ENCODE peak calls at places on chromosomes 7 and 10, in five cellular contexts. One of them, this sample, is unnamed.

GRCh38 chr10:132270721-132271457 is 36.9 kb downstream of the STK32C start:
- DNase-seq in foreskin fibroblast: no peak
- DNase-seq in ovary: no peak
- DNase-seq in GM20000: no peak
- DNase-seq in astrocyte of the spinal cord: no peak
- DNase-seq in this sample: no peak

GRCh38 chr7:148434181-148434769 is 156.3 kb upstream of the C7orf33 start:
- DNase-seq in foreskin fibroblast: peak
- DNase-seq in ovary: no peak
- DNase-seq in GM20000: no peak
- DNase-seq in astrocyte of the spinal cord: no peak
- DNase-seq in this sample: no peak

GRCh38 chr10:78470267-78471103 is 436.8 kb downstream of the RPS24 start:
- DNase-seq in foreskin fibroblast: no peak
- DNase-seq in ovary: no peak
- DNase-seq in GM20000: no peak
- DNase-seq in astrocyte of the spinal cord: no peak
- DNase-seq in this sample: no peak

GRCh38 chr7:47529405-47529804 is 52.5 kb downstream of the TNS3 start:
- DNase-seq in foreskin fibroblast: no peak
- DNase-seq in ovary: no peak
- DNase-seq in GM20000: no peak
- DNase-seq in astrocyte of the spinal cord: no peak
- DNase-seq in this sample: no peak

GRCh38 chr7:55254596-55255500 is 110.3 kb upstream of the LANCL2 start:
- DNase-seq in foreskin fibroblast: peak
- DNase-seq in ovary: peak
- DNase-seq in GM20000: peak
- DNase-seq in astrocyte of the spinal cord: peak
- DNase-seq in this sample: peak

GRCh38 chr10:89062861-89063260 is 72.3 kb downstream of the FAS start:
- DNase-seq in foreskin fibroblast: peak
- DNase-seq in ovary: peak
- DNase-seq in GM20000: no peak
- DNase-seq in astrocyte of the spinal cord: peak
- DNase-seq in this sample: no peak

GRCh38 chr7:116219288-116219687 is 8.9 kb downstream of the TES start:
- DNase-seq in foreskin fibroblast: no peak
- DNase-seq in ovary: no peak
- DNase-seq in GM20000: no peak
- DNase-seq in astrocyte of the spinal cord: no peak
- DNase-seq in this sample: no peak

GRCh38 chr10:18650618-18651017 is 769 bp downstream of the NSUN6 start:
- DNase-seq in foreskin fibroblast: no peak
- DNase-seq in ovary: no peak
- DNase-seq in GM20000: no peak
- DNase-seq in astrocyte of the spinal cord: no peak
- DNase-seq in this sample: no peak

GRCh38 chr7:47367369-47367768 is 214.5 kb downstream of the TNS3 start:
- DNase-seq in foreskin fibroblast: no peak
- DNase-seq in ovary: no peak
- DNase-seq in GM20000: no peak
- DNase-seq in astrocyte of the spinal cord: no peak
- DNase-seq in this sample: no peak

GRCh38 chr10:3467052-3467906 is 294.7 kb upstream of the PITRM1 start:
- DNase-seq in foreskin fibroblast: peak
- DNase-seq in ovary: peak
- DNase-seq in GM20000: no peak
- DNase-seq in astrocyte of the spinal cord: peak
- DNase-seq in this sample: no peak

GRCh38 chr7:35716038-35716803 is 21.3 kb upstream of the HERPUD2 start:
- DNase-seq in foreskin fibroblast: no peak
- DNase-seq in ovary: no peak
- DNase-seq in GM20000: no peak
- DNase-seq in astrocyte of the spinal cord: no peak
- DNase-seq in this sample: no peak

DNA sequence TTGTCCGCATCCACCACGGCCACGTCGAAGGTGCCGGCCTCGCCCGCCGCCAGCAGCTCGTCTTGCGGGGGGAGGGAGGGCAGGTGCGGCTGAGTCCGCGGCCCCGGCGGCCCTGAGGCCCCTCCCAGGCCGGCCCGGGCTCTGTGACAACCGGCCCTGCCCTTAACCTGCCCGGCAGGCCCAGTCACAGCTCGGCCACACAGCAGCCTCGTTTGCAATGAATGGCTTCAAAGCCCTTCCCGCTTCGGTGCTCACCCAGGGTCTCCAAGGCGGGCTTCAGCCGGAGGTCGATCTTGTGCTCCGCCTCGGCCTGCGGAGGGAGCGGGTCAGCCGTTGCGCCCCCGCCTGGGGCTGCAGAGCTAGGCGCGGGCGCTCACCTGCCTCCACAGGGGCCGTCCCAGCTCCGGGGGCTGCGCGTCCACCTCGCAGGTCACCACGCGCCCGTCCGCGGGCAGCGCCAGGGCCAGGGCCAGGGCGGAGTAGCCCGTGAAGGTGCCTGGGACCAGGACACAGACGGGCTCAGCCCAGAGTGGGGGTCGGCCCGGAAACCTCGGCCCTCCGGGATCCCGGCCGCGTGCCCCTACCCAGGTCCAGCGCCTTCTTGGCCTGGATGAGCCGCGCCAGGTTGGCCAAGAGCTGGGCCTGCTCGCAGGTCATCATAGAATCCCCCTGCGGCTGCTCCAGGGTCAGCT is 928 bp downstream of the COMTD1 start:
- DNase-seq in foreskin fibroblast: no peak
- DNase-seq in ovary: no peak
- DNase-seq in GM20000: no peak
- DNase-seq in astrocyte of the spinal cord: no peak
- DNase-seq in this sample: no peak
- TF ChIP-seq CTCF in foreskin fibroblast: no peak
- TF ChIP-seq CTCF in ovary: peak
- TF ChIP-seq CTCF in GM20000: peak
- TF ChIP-seq CTCF in astrocyte of the spinal cord: no peak
- TF ChIP-seq CTCF in this sample: peak

GRCh38 chr10:101290415-101290814 is 61.2 kb upstream of the LBX1 start:
- DNase-seq in foreskin fibroblast: no peak
- DNase-seq in ovary: no peak
- DNase-seq in GM20000: no peak
- DNase-seq in astrocyte of the spinal cord: no peak
- DNase-seq in this sample: no peak

GRCh38 chr10:101293007-101293723 is 60.8 kb upstream of the BTRC start:
- DNase-seq in foreskin fibroblast: no peak
- DNase-seq in ovary: no peak
- DNase-seq in GM20000: no peak
- DNase-seq in astrocyte of the spinal cord: no peak
- DNase-seq in this sample: no peak

GRCh38 chr10:101289541-101289940 is 60.3 kb upstream of the LBX1 start:
- DNase-seq in foreskin fibroblast: no peak
- DNase-seq in ovary: no peak
- DNase-seq in GM20000: no peak
- DNase-seq in astrocyte of the spinal cord: no peak
- DNase-seq in this sample: no peak

GRCh38 chr10:101292194-101293006 is 61.6 kb upstream of the BTRC start:
- DNase-seq in foreskin fibroblast: no peak
- DNase-seq in ovary: no peak
- DNase-seq in GM20000: no peak
- DNase-seq in astrocyte of the spinal cord: peak
- DNase-seq in this sample: no peak

DNA sequence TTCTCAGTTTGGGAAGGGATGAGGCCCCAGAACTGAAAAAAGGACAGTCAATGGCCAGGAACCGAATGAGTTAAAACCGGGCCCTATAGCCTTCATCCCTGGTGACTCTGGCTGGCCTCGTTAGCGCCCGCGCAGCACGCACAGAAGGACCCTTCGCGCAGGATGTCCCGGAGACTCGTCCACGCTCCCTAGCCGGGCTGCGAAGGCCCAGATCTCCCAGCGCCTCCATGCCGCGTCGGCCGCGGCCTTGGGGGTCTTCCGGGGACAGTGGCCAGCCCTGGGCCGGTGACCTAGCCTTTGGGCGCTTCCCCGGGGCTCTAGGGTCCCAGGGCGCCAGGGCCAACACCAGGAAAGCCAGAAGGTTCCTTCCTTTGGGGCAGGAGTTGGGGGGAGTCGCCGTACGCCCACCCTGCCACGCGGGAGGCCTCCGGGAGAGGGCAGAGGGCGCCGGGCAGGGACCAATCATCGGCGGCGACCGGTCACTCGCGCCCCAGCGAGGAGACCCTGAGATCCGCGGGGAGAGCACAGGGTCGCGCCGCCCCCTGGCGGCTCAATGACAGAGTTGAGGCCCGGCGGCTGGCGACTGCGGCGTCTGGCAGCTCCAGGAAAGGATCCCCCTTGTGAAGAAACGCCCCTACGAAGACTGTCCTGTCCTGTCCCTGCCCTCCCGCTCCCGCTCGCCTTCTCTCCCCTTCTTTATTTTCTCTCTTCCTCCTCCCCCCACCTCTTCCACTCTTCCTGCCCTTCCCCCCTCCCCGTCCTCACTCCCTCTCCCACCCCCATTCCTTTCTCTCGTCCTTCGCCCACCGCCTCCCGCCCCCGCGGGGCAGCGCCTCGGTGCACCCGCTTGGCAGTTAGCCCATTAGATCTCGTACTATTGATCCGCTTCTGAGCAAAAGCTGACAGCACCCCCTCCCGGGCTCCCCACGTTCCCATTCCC is 62.3 kb upstream of the LBX1 start:
- DNase-seq in foreskin fibroblast: no peak
- DNase-seq in ovary: peak
- DNase-seq in GM20000: peak
- DNase-seq in astrocyte of the spinal cord: peak
- DNase-seq in this sample: peak
- TF ChIP-seq CTCF in foreskin fibroblast: peak
- TF ChIP-seq CTCF in ovary: no peak
- TF ChIP-seq CTCF in GM20000: peak
- TF ChIP-seq CTCF in astrocyte of the spinal cord: peak
- TF ChIP-seq CTCF in this sample: peak

GRCh38 chr7:129778770-129779601 is 167.5 kb downstream of the NRF1 start:
- DNase-seq in foreskin fibroblast: no peak
- DNase-seq in ovary: no peak
- DNase-seq in GM20000: peak
- DNase-seq in astrocyte of the spinal cord: no peak
- DNase-seq in this sample: no peak
- TF ChIP-seq CTCF in foreskin fibroblast: no peak
- TF ChIP-seq CTCF in ovary: no peak
- TF ChIP-seq CTCF in GM20000: no peak
- TF ChIP-seq CTCF in astrocyte of the spinal cord: no peak
- TF ChIP-seq CTCF in this sample: no peak

DNA sequence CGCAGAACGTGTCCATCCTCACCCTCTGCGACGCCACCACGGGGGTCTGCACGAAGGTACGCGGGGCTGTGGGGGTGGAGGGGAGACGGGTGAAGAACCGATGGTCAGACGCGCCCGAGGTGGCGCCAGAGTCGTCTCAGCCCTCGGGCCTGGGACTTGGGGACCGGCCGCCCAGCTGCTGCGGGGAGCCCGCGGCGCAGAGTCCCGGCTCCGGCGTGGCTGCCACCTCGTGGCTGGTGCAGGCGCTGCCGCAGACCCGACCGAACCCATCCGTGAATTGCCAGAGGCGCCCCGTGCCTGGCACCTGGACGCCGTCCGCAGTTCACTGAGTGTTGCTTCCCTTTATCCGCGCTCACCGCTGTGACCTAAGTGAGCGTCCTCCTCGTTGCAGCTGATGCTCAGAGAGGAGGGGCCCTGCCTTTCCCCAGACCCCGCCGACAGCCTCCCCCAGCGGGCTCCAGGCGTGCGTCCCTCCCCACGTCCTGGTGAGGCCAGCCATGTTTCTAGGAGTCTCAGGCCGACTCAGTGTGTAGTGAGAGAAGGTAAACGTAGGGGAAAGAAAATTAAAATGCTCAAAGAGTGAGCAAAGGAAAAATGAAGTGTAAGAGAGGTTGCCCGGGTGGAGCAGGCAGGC is 208.7 kb downstream of the PAXIP1 start:
- DNase-seq in foreskin fibroblast: no peak
- DNase-seq in ovary: no peak
- DNase-seq in GM20000: peak
- DNase-seq in astrocyte of the spinal cord: no peak
- DNase-seq in this sample: no peak
- TF ChIP-seq CTCF in foreskin fibroblast: no peak
- TF ChIP-seq CTCF in ovary: no peak
- TF ChIP-seq CTCF in GM20000: no peak
- TF ChIP-seq CTCF in astrocyte of the spinal cord: no peak
- TF ChIP-seq CTCF in this sample: peak

DNA sequence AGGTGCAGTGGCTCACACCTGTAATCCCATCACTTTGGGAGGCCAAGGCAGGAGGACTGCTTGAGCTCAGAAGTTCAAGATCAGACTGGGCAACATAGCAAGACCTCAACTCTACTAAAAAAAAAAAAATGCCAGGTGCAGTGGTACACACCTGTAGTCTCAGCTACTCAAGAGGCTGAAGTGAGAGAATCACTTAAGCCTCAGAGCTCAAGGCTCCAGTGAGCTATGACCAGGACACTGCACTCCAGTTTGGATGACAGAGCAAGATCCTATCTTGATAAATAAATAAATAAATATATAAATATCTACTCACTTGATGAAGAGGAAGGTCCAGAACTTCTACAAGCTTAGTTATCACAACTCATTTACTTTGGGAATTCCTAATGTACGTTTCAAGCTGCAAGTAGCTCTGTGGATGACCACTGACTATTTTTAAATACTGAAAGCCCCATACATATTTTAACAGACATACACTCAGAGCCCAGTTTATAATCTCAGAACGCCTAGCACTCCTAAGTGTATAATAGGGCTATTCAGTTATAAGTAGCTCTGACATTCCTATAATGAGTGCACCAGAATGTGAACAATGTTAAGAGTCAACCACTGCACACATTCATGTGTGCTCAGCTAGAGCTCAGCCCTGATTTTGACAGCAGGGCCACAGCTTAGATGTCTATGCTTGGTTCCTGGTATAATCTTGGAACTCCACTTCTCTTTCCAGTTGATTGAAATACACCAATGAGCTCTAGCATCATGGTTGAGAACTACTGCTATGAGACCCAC is 119.1 kb downstream of the CUBN start:
- DNase-seq in foreskin fibroblast: no peak
- DNase-seq in ovary: no peak
- DNase-seq in GM20000: no peak
- DNase-seq in astrocyte of the spinal cord: no peak
- DNase-seq in this sample: no peak
- TF ChIP-seq CTCF in foreskin fibroblast: no peak
- TF ChIP-seq CTCF in ovary: no peak
- TF ChIP-seq CTCF in GM20000: no peak
- TF ChIP-seq CTCF in astrocyte of the spinal cord: no peak
- TF ChIP-seq CTCF in this sample: no peak

GRCh38 chr7:82017334-82017943 is 247.6 kb upstream of the HGF start:
- DNase-seq in foreskin fibroblast: peak
- DNase-seq in ovary: no peak
- DNase-seq in GM20000: no peak
- DNase-seq in astrocyte of the spinal cord: peak
- DNase-seq in this sample: no peak
- TF ChIP-seq CTCF in foreskin fibroblast: peak
- TF ChIP-seq CTCF in ovary: no peak
- TF ChIP-seq CTCF in GM20000: no peak
- TF ChIP-seq CTCF in astrocyte of the spinal cord: peak
- TF ChIP-seq CTCF in this sample: peak